ENCODE peak calls at places on chromosomes 2 and 18, in nine cellular contexts. A, N, R, M, S, Q, D, I and G are unnamed samples.
A peak's percentile ranks its signal among the peaks of the same experiment; 100 is the strongest.

GRCh38 chr2:241029599-241030332 is 31.3 kb downstream of the SNED1 start:
- DNase-seq in A (no peak), N (no peak), R (no peak), M (no peak), S (no peak), Q (no peak), D (no peak), I (no peak), G (no peak)

GRCh38 chr2:234258562-234259141 is 208.2 kb downstream of the SPP2 start:
- DNase-seq in A (no peak), N (no peak), R (peak; percentile 83), M (no peak), S (no peak), Q (no peak), D (no peak), I (no peak), G (peak; percentile 98)

GRCh38 chr2:163401481-163401880 is 334.3 kb downstream of the FIGN start:
- DNase-seq in A (peak; percentile 64), N (no peak), R (peak; percentile 55), M (no peak), S (no peak), Q (no peak), D (no peak), I (no peak), G (peak; percentile 45)

GRCh38 chr2:120552800-120553471 is 182.7 kb upstream of the GLI2 start:
- DNase-seq in A (peak; percentile 80), N (peak; percentile 93), R (peak; percentile 98), M (peak; percentile 85), S (peak; percentile 79), Q (peak; percentile 84), D (peak; percentile 87), I (peak; percentile 59), G (peak; percentile 53)

GRCh38 chr2:28610583-28611201 is 114.8 kb downstream of the PLB1 start:
- DNase-seq in A (peak; percentile 86), N (peak; percentile 76), R (peak; percentile 99), M (peak; percentile 89), S (no peak), Q (peak; percentile 86), D (no peak), I (no peak), G (peak; percentile 96)

GRCh38 chr2:121071058-121071504 is 213.9 kb downstream of the TFCP2L1 start:
- DNase-seq in A (peak; percentile 51), N (peak; percentile 83), R (peak; percentile 75), M (peak; percentile 50), S (peak; percentile 57), Q (peak; percentile 19), D (peak; percentile 69), I (peak; percentile 60), G (no peak)

GRCh38 chr2:11498543-11499034 is 32.6 kb upstream of the E2F6 start:
- DNase-seq in A (peak; percentile 30), N (peak; percentile 19), R (peak; percentile 37), M (no peak), S (peak; percentile 53), Q (no peak), D (no peak), I (peak; percentile 49), G (no peak)

GRCh38 chr2:105417789-105418475 is 19.1 kb upstream of the FHL2 start:
- DNase-seq in A (peak; percentile 63), N (no peak), R (peak; percentile 71), M (no peak), S (no peak), Q (no peak), D (no peak), I (no peak), G (no peak)

GRCh38 chr2:11543337-11544216 is 9.7 kb downstream of the GREB1 start:
- DNase-seq in A (no peak), N (no peak), R (no peak), M (no peak), S (no peak), Q (no peak), D (no peak), I (no peak), G (no peak)

GRCh38 chr2:131039535-131039907 is 53.7 kb downstream of the FAM168B start:
- DNase-seq in A (no peak), N (no peak), R (no peak), M (no peak), S (peak; percentile 12), Q (no peak), D (peak; percentile 41), I (no peak), G (no peak)

GRCh38 chr2:74778381-74779371 is 55.3 kb upstream of the HK2 start:
- DNase-seq in A (no peak), N (no peak), R (no peak), M (no peak), S (no peak), Q (no peak), D (no peak), I (no peak), G (no peak)

GRCh38 chr2:107635883-107636282 is 190.8 kb upstream of the RGPD4 start:
- DNase-seq in A (peak; percentile 50), N (no peak), R (peak; percentile 80), M (no peak), S (no peak), Q (no peak), D (no peak), I (no peak), G (peak; percentile 96)

GRCh38 chr18:54717673-54718435 is 110.4 kb upstream of the RAB27B start:
- DNase-seq in A (no peak), N (no peak), R (no peak), M (no peak), S (no peak), Q (no peak), D (no peak), I (no peak), G (no peak)

GRCh38 chr18:21289843-21290242 is 47.8 kb downstream of the GREB1L start:
- DNase-seq in A (no peak), N (no peak), R (no peak), M (no peak), S (no peak), Q (no peak), D (no peak), I (no peak), G (no peak)

GRCh38 chr2:95073856-95074662 is 47.5 kb downstream of the MRPS5 start:
- DNase-seq in A (no peak), N (peak; percentile 2), R (no peak), M (no peak), S (no peak), Q (no peak), D (no peak), I (no peak), G (no peak)

GRCh38 chr2:200301953-200302628 is 4.4 kb upstream of the SPATS2L start:
- DNase-seq in A (peak; percentile 34), N (no peak), R (peak; percentile 64), M (no peak), S (no peak), Q (no peak), D (no peak), I (no peak), G (peak; percentile 67)

GRCh38 chr18:79553696-79554095 is 125.9 kb upstream of the CTDP1 start:
- DNase-seq in A (no peak), N (no peak), R (no peak), M (no peak), S (peak; percentile 22), Q (no peak), D (no peak), I (no peak), G (no peak)

GRCh38 chr2:216004408-216005283 is 8.7 kb downstream of the MREG start:
- DNase-seq in A (no peak), N (no peak), R (no peak), M (no peak), S (no peak), Q (no peak), D (no peak), I (no peak), G (no peak)

GRCh38 chr18:5909130-5909529 is 13.8 kb upstream of the TMEM200C start:
- DNase-seq in A (peak; percentile 32), N (no peak), R (no peak), M (no peak), S (no peak), Q (no peak), D (no peak), I (no peak), G (no peak)

GRCh38 chr2:203805485-203805838 is 62.1 kb upstream of the CTLA4 start:
- DNase-seq in A (no peak), N (no peak), R (no peak), M (no peak), S (no peak), Q (no peak), D (no peak), I (no peak), G (no peak)
- H3K4me1 ChIP-seq in A (peaks cover 22% of the 10 kb centered on the region), N (no peaks in the 10 kb centered on the region), R (peaks cover 12% of the 10 kb centered on the region), M (no peaks in the 10 kb centered on the region), S (no peaks in the 10 kb centered on the region), Q (no peaks in the 10 kb centered on the region), D (peaks cover 15% of the 10 kb centered on the region), I (no peaks in the 10 kb centered on the region), G (peaks cover 5% of the 10 kb centered on the region)

DNA sequence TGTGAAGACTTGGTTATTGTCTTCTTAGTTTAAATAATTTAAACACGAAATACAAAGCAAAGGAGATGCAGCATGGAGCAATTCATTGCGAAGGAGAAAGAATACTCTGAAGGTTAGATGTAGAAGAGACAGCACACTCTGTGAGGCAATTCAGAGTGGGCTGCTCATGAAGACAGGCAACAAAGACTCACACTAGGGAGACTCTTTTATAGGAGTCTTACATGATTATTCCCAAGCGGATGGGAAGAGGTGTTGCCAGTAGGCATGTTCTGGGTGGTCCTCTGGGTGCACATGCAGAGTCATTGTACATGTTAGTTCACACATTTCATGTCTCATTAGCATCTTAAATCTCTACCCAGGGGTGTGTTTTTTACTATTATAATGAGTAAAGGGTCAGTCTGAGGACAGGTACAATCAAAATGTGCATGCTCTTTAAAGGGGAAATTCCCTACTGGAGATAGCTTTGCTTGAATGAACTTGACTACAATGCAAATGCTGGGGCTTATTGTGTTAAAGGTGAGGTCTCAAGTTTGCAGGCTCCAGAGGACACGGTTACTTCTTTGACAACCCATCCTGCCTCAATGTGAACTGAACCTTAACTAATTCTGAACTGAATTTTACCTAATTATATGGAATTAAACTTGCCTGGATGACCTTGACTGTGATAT is 275.5 kb downstream of the CDH19 start:
- DNase-seq in A (no peak), N (no peak), R (no peak), M (no peak), S (no peak), Q (no peak), D (no peak), I (no peak), G (no peak)
- H3K27ac ChIP-seq in A (no peak overlapping the region), N (no peak overlapping the region), R (no peak overlapping the region), M (no peak overlapping the region), S (no peak overlapping the region), Q (no peak overlapping the region), D (no peak overlapping the region), I (no peak overlapping the region), G (no peak overlapping the region)

DNA sequence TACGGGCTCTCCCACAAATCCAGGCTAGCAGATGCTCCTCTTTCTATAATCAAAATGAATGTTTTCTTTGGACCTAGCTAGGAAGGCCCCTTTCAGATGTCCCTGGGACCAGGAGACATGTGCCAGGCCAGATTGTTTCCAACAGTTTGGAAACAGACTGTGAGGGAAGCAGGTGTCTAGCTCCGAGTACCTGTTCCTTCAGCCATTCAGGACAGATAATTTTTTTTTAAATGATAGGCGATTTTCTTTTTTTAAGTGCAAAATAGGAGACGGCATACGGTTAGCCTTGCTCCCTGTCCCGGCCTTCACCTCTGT is 103.4 kb downstream of the APOB start:
- DNase-seq in A (no peak), N (no peak), R (no peak), M (no peak), S (no peak), Q (no peak), D (no peak), I (no peak), G (no peak)
- H3K27me3 ChIP-seq in A (no peaks in the 10 kb centered on the region), N (no peaks in the 10 kb centered on the region), R (peaks cover 7% of the 10 kb centered on the region), M (no peaks in the 10 kb centered on the region), S (no peaks in the 10 kb centered on the region), Q (peaks cover 71% of the 10 kb centered on the region), D (no peaks in the 10 kb centered on the region), I (no peaks in the 10 kb centered on the region), G (no peaks in the 10 kb centered on the region)

GRCh38 chr2:134138115-134138514 is 115.8 kb upstream of the MGAT5 start:
- DNase-seq in A (no peak), N (no peak), R (no peak), M (no peak), S (no peak), Q (no peak), D (no peak), I (no peak), G (no peak)
- H3K4me1 ChIP-seq in A (peaks cover 24% of the 10 kb centered on the region), N (peaks cover 13% of the 10 kb centered on the region), R (peaks cover 37% of the 10 kb centered on the region), M (no peaks in the 10 kb centered on the region), S (peaks cover 28% of the 10 kb centered on the region), Q (peaks cover 31% of the 10 kb centered on the region), D (peaks cover 62% of the 10 kb centered on the region), I (no peaks in the 10 kb centered on the region), G (peaks cover 29% of the 10 kb centered on the region)